ENCODE peak calls at places on chromosomes 5 and 9, in ten cellular contexts. E is heart right ventricle; X is AG04450; O is hepatocyte; W is uterus; I is tibial artery; M is IMR-90; Z is fibroblast of lung; R is CD8-positive, alpha-beta T cell; N is sigmoid colon. H is an unnamed sample.

GRCh38 chr9:108363321-108363720 is 492.5 kb downstream of the ACTL7B start:
- DNase-seq in E (no peak), X (no peak), O (no peak), W (no peak), I (no peak), M (no peak), Z (no peak), R (no peak), N (no peak), H (no peak)

GRCh38 chr9:35341585-35341984 is 148.3 kb upstream of the RUSC2 start:
- DNase-seq in E (peak), X (peak), O (peak), W (peak), I (peak), M (peak), Z (peak), R (no peak), N (peak), H (peak)

GRCh38 chr5:146906803-146907202 is 28.2 kb upstream of the PPP2R2B start:
- DNase-seq in E (no peak), X (no peak), O (peak), W (no peak), I (no peak), M (no peak), Z (peak), R (no peak), N (no peak), H (no peak)

GRCh38 chr9:7075154-7075553 is 317.4 kb downstream of the KDM4C start:
- DNase-seq in E (no peak), X (no peak), O (no peak), W (no peak), I (no peak), M (no peak), Z (no peak), R (no peak), N (no peak), H (no peak)

GRCh38 chr5:148729182-148729581 is 74.9 kb upstream of the HTR4 start:
- DNase-seq in E (no peak), X (no peak), O (peak), W (no peak), I (no peak), M (no peak), Z (no peak), R (no peak), N (no peak), H (no peak)

GRCh38 chr5:108858959-108859358 is 111.3 kb downstream of the FER start:
- DNase-seq in E (no peak), X (no peak), O (no peak), W (no peak), I (no peak), M (peak), Z (peak), R (no peak), N (no peak), H (no peak)

GRCh38 chr5:56853710-56854109 is 38.4 kb downstream of the MAP3K1 start:
- DNase-seq in E (no peak), X (no peak), O (no peak), W (no peak), I (no peak), M (no peak), Z (no peak), R (no peak), N (no peak), H (no peak)

GRCh38 chr5:143921525-143922311 is 109.8 kb downstream of the HMHB1 start:
- DNase-seq in E (no peak), X (no peak), O (no peak), W (no peak), I (no peak), M (peak), Z (peak), R (no peak), N (no peak), H (peak)

GRCh38 chr9:20592673-20593072 is 29.6 kb downstream of the MLLT3 start:
- DNase-seq in E (no peak), X (no peak), O (no peak), W (no peak), I (no peak), M (peak), Z (peak), R (no peak), N (no peak), H (no peak)

GRCh38 chr5:141850183-141850768 is 27.9 kb downstream of the PCDH1 start:
- DNase-seq in E (no peak), X (no peak), O (peak), W (peak), I (peak), M (peak), Z (peak), R (peak), N (no peak), H (no peak)

GRCh38 chr5:109003928-109004327 is 256.2 kb downstream of the FER start:
- DNase-seq in E (no peak), X (no peak), O (no peak), W (no peak), I (no peak), M (no peak), Z (no peak), R (no peak), N (no peak), H (no peak)

GRCh38 chr9:91655664-91656063 is 232.0 kb upstream of the NFIL3 start:
- DNase-seq in E (no peak), X (no peak), O (no peak), W (no peak), I (no peak), M (no peak), Z (no peak), R (no peak), N (no peak), H (no peak)

GRCh38 chr5:110342683-110343082 is 383.8 kb downstream of the TMEM232 start:
- DNase-seq in E (no peak), X (no peak), O (no peak), W (no peak), I (peak), M (no peak), Z (no peak), R (no peak), N (no peak), H (no peak)

GRCh38 chr9:87667164-87667738 is 58.7 kb upstream of the CTSL start:
- DNase-seq in E (no peak), X (no peak), O (peak), W (no peak), I (no peak), M (no peak), Z (no peak), R (no peak), N (no peak), H (no peak)

GRCh38 chr5:159242656-159243055 is 20.4 kb upstream of the UBLCP1 start:
- DNase-seq in E (no peak), X (no peak), O (no peak), W (no peak), I (no peak), M (no peak), Z (no peak), R (no peak), N (no peak), H (no peak)

GRCh38 chr5:919356-920000 is 26.8 kb downstream of the TRIP13 start:
- DNase-seq in E (no peak), X (no peak), O (no peak), W (no peak), I (no peak), M (no peak), Z (no peak), R (no peak), N (no peak), H (no peak)

GRCh38 chr9:93098236-93098946 is 2.4 kb downstream of the CARD19 start:
- DNase-seq in E (peak), X (peak), O (peak), W (peak), I (peak), M (peak), Z (peak), R (peak), N (peak), H (peak)

GRCh38 chr5:44388504-44389409 is 463 bp downstream of the FGF10 start:
- DNase-seq in E (peak), X (no peak), O (peak), W (peak), I (no peak), M (peak), Z (no peak), R (no peak), N (peak), H (peak)

GRCh38 chr5:88882321-88883038 is 504 bp downstream of the MEF2C start:
- DNase-seq in E (no peak), X (no peak), O (no peak), W (no peak), I (no peak), M (peak), Z (no peak), R (no peak), N (no peak), H (no peak)

GRCh38 chr5:28344803-28345433 is 1306.5 kb upstream of the CDH9 start:
- DNase-seq in E (no peak), X (no peak), O (peak), W (no peak), I (no peak), M (no peak), Z (peak), R (no peak), N (no peak), H (no peak)

GRCh38 chr5:10668697-10669096 is 92.3 kb downstream of the DAP start:
- DNase-seq in E (no peak), X (no peak), O (no peak), W (no peak), I (no peak), M (peak), Z (peak), R (no peak), N (no peak), H (no peak)

GRCh38 chr5:39176740-39177628 is 42.4 kb downstream of the FYB1 start:
- DNase-seq in E (no peak), X (no peak), O (no peak), W (no peak), I (no peak), M (no peak), Z (no peak), R (peak), N (no peak), H (no peak)

GRCh38 chr5:39173069-39173468 is 46.3 kb downstream of the FYB1 start:
- DNase-seq in E (no peak), X (no peak), O (no peak), W (no peak), I (no peak), M (no peak), Z (no peak), R (no peak), N (no peak), H (no peak)

GRCh38 chr5:39178171-39178570 is 41.2 kb downstream of the FYB1 start:
- DNase-seq in E (no peak), X (no peak), O (no peak), W (no peak), I (no peak), M (peak), Z (peak), R (no peak), N (no peak), H (no peak)

GRCh38 chr5:39177629-39177959 is 41.8 kb downstream of the FYB1 start:
- DNase-seq in E (no peak), X (no peak), O (no peak), W (no peak), I (no peak), M (no peak), Z (no peak), R (no peak), N (no peak), H (no peak)

DNA sequence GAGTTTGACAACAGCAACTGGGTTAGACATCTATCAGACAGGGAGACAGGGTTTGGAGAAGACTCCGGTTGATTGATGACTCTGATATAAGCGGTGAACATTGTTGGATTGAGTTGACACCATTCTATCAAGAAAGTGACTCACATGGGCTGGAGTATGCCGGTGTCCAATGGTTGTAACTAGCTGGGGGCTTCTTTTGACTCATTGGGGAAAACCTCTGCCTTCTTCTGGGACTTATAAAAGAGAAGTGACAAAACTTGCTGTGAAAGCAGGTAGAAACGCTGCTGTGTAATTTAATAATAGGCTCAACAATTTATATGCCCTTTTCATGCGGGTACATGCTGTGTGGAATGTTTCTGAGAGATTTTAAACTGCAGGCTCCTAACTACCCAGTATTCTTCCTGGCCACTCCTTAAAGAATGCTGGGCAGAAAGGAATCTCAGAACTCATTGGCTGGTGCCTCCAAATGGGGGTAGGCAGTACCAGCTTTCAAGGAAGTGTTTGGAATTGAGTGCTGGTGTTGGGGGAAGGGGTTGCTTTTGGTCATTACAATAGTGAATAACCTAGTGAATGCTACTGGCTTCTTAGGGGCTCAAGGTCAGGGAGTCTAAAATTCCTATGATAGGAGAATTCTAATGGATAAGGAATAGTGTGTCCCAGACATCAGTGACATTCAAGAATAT is 43.9 kb downstream of the FYB1 start:
- DNase-seq in E (no peak), X (no peak), O (no peak), W (no peak), I (no peak), M (no peak), Z (no peak), R (no peak), N (no peak), H (no peak)
- H3K27ac ChIP-seq in E (no peak), X (no peak), O (no peak), W (no peak), I (no peak), M (no peak), Z (no peak), R (peak), N (no peak), H (no peak)

GRCh38 chr9:130693426-130694191 is at the start of gene EXOSC2:
- DNase-seq in E (peak), X (peak), O (peak), W (peak), I (peak), M (peak), Z (peak), R (peak), N (peak), H (peak)

GRCh38 chr9:130693101-130693425 is 517 bp upstream of the EXOSC2 start:
- DNase-seq in E (no peak), X (no peak), O (no peak), W (no peak), I (no peak), M (no peak), Z (no peak), R (no peak), N (no peak), H (no peak)

GRCh38 chr9:130689937-130690700 is 3.5 kb upstream of the EXOSC2 start:
- DNase-seq in E (no peak), X (peak), O (peak), W (peak), I (peak), M (peak), Z (peak), R (no peak), N (peak), H (peak)

GRCh38 chr9:130694205-130694604 is 625 bp downstream of the EXOSC2 start:
- DNase-seq in E (no peak), X (no peak), O (no peak), W (no peak), I (no peak), M (no peak), Z (no peak), R (no peak), N (no peak), H (no peak)

GRCh38 chr9:130692365-130692764 is 1.2 kb upstream of the EXOSC2 start:
- DNase-seq in E (peak), X (no peak), O (peak), W (no peak), I (no peak), M (no peak), Z (peak), R (no peak), N (no peak), H (no peak)
- TF ChIP-seq CTCF in E (peak), X (peak), O (peak), W (no peak), I (no peak), M (peak), Z (no peak), R (no peak), N (no peak), H (no peak)

GRCh38 chr5:72486371-72486770 is 20.8 kb downstream of the ZNF366 start:
- DNase-seq in E (no peak), X (no peak), O (no peak), W (no peak), I (no peak), M (peak), Z (peak), R (no peak), N (no peak), H (no peak)
- H3K27ac ChIP-seq in E (peak), X (no peak), O (no peak), W (no peak), I (peak), M (no peak), Z (no peak), R (no peak), N (no peak), H (no peak)

DNA sequence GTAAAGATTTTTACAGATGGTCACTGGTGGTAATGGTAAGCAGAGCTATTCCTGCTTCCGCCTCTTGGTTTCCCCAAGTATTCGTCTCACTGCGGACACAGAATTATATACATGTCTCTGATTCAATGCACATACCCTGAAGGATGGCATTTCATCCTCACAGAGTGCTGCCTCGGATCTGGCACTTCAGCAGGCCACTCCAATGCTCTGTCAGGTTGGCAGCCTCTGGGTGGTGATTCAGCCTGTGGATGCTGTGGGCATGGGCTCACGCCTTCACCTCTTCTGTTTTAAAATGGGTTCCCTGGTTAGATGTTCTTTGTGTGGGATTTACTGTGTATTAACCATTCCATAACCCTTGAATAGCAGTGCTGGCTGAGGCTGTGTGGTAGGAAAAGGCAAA is 182.6 kb upstream of the ZNF608 start:
- DNase-seq in E (no peak), X (no peak), O (no peak), W (no peak), I (no peak), M (no peak), Z (no peak), R (no peak), N (no peak), H (no peak)
- TF ChIP-seq CTCF in E (no peak), X (no peak), O (no peak), W (no peak), I (no peak), M (no peak), Z (no peak), R (no peak), N (no peak), H (no peak)

DNA sequence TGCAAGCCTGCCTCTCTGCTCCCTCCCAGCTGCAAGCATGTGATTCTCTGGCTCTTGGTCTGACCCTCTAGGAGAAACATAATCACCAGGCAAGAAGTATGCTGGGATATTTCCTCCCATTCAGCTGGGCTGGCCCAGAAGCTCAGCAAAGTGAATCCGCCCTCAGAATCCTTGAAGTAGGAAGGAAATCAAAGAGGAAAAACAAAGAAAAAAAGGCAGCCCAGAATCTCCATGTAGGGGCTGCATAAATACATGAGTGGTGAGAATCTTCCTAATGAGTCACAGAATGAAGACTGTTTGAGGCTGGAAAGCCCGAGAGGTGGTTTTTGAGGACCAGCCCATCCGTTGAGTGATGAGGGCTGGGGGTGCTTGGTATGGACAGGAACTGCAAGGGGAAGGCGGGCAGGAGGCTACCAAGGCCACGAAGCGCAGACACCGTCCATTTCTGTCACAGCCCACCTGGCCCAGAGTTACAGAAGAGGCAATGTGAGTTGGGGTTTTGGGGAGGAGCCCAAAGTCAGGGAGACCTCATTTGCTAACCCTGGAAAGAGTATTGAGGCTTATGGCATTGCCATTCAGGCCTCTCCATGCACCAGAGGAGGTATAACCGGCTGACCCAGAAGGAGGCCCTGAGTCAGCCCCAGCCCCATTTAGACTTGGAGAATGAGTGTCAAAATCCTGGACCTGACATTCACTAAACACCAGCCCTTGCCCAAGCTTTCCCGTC is 33.4 kb upstream of the TGFBR1 start:
- DNase-seq in E (no peak), X (no peak), O (no peak), W (no peak), I (no peak), M (peak), Z (peak), R (no peak), N (no peak), H (no peak)
- H3K27ac ChIP-seq in E (peak), X (peak), O (no peak), W (no peak), I (peak), M (no peak), Z (no peak), R (no peak), N (peak), H (no peak)

DNA sequence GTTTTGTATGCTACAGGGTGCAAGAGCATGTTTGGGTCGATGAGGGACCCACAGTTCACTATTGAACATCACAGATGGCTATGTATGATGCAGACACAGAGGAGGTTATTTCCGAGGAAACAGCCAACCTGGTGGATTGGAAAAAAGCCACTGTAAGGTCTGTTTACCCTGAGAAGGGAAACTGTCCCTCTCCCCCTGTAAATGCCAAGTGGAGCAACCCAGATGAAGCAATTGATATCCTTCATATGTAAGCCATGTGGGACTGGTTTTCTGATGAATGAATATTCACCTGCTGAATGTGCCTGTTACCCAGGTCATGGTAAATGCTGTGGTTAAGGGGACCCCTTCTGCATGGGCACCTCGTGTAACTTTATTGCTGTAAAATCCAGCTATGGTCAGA is 14.8 kb upstream of the CTSV start:
- DNase-seq in E (no peak), X (no peak), O (no peak), W (no peak), I (no peak), M (no peak), Z (no peak), R (no peak), N (no peak), H (no peak)
- TF ChIP-seq CTCF in E (no peak), X (no peak), O (no peak), W (no peak), I (no peak), M (no peak), Z (no peak), R (no peak), N (no peak), H (no peak)